ENCODE peak calls at places on chromosomes 5 and 9, in five cellular contexts. W is nucleus accumbens, O is GM23248, S is A549, X is HS-5. B is an unnamed sample.

GRCh38 chr9:17342696-17343095 is 207.9 kb downstream of the CNTLN start:
- DNase-seq in W (no peak), X (no peak), S (no peak), O (no peak), B (no peak)

GRCh38 chr9:100598641-100599145 is 20.8 kb downstream of the CAVIN4 start:
- DNase-seq in O (peak), W (peak), S (peak), X (no peak), B (peak)

GRCh38 chr9:133889498-133890301 is 102.4 kb downstream of the VAV2 start:
- DNase-seq in X (no peak), S (peak), W (no peak), O (peak), B (no peak)

GRCh38 chr9:17782750-17783149 is 203.9 kb downstream of the SH3GL2 start:
- DNase-seq in O (no peak), S (no peak), W (no peak), X (no peak), B (no peak)

GRCh38 chr5:60014331-60014730 is 120.8 kb upstream of the PDE4D start:
- DNase-seq in W (no peak), O (no peak), S (no peak), X (no peak), B (no peak)

GRCh38 chr9:124215551-124215910 is 42.2 kb upstream of the NEK6 start:
- DNase-seq in X (no peak), O (no peak), S (no peak), W (no peak), B (no peak)

GRCh38 chr5:42889311-42889933 is 77.7 kb upstream of the SELENOP start:
- DNase-seq in S (peak), X (peak), W (peak), O (peak), B (peak)

GRCh38 chr9:70079364-70080103 is 35.9 kb downstream of the MAMDC2 start:
- DNase-seq in O (peak), X (no peak), W (no peak), S (no peak), B (no peak)

GRCh38 chr9:18490591-18491370 is 16.8 kb downstream of the ADAMTSL1 start:
- DNase-seq in O (peak), X (peak), W (no peak), S (no peak), B (no peak)

GRCh38 chr5:142900926-142901325 is 130.7 kb downstream of the ARHGAP26 start:
- DNase-seq in W (no peak), S (no peak), O (peak), X (no peak), B (no peak)

GRCh38 chr5:74334434-74335364 is 305.8 kb downstream of the ENC1 start:
- DNase-seq in O (no peak), S (no peak), W (no peak), X (no peak), B (no peak)

B was measured in T follicular helper cell.